ENCODE peak calls at places on chromosome 4, in ten cellular contexts. Z is fibroblast of the aortic adventitia, R is fibroblast of mammary gland, E is foreskin fibroblast, U is lower lobe of right lung, L is WERI-Rb-1, C is AG10803, V is A549, F is lower leg skin, J is pancreas. P is an unnamed sample.
A peak's percentile ranks its signal among the peaks of the same experiment; 100 is the strongest.

GRCh38 chr4:8179771-8180170 is 19.3 kb upstream of the SH3TC1 start:
- DNase-seq in Z (no peak), R (no peak), E (no peak), U (no peak), L (no peak), C (no peak), V (no peak), F (no peak), J (no peak), P (no peak)

GRCh38 chr4:56755901-56756300 is 65.6 kb downstream of the SPINK2 start:
- DNase-seq in Z (no peak), R (peak; percentile 51), E (peak; percentile 41), U (no peak), L (no peak), C (no peak), V (no peak), F (no peak), J (no peak), P (peak; percentile 67)

GRCh38 chr4:167234388-167234881 is at the start of gene SPOCK3:
- DNase-seq in Z (peak; percentile 51), R (peak; percentile 16), E (peak; percentile 19), U (peak; percentile 56), L (peak; percentile 78), C (peak; percentile 1), V (peak; percentile 22), F (no peak), J (peak; percentile 25), P (peak; percentile 3)

GRCh38 chr4:102388636-102389035 is 43.4 kb upstream of the SLC39A8 start:
- DNase-seq in Z (peak; percentile 6), R (peak; percentile 2), E (no peak), U (no peak), L (no peak), C (no peak), V (no peak), F (no peak), J (no peak), P (no peak)

GRCh38 chr4:88327669-88328068 is 43.3 kb upstream of the PPM1K start:
- DNase-seq in Z (no peak), R (no peak), E (no peak), U (no peak), L (no peak), C (no peak), V (no peak), F (no peak), J (no peak), P (no peak)

GRCh38 chr4:180116840-180117239 is 2126.4 kb upstream of the TENM3 start:
- DNase-seq in Z (no peak), R (no peak), E (no peak), U (no peak), L (no peak), C (no peak), V (no peak), F (no peak), J (no peak), P (no peak)

GRCh38 chr4:55311792-55312490 is 34.1 kb upstream of the SRD5A3 start:
- DNase-seq in Z (peak; percentile 43), R (peak; percentile 39), E (no peak), U (peak; percentile 45), L (peak; percentile 6), C (no peak), V (no peak), F (no peak), J (no peak), P (peak; percentile 31)

GRCh38 chr4:8176547-8177399 is 18.2 kb upstream of the ABLIM2 start:
- DNase-seq in Z (peak; percentile 54), R (peak; percentile 47), E (peak; percentile 33), U (peak; percentile 66), L (peak; percentile 64), C (peak; percentile 56), V (peak; percentile 73), F (no peak), J (no peak), P (peak; percentile 75)

GRCh38 chr4:153579872-153580271 is 104.2 kb upstream of the TLR2 start:
- DNase-seq in Z (no peak), R (no peak), E (no peak), U (no peak), L (no peak), C (no peak), V (no peak), F (no peak), J (no peak), P (no peak)

DNA sequence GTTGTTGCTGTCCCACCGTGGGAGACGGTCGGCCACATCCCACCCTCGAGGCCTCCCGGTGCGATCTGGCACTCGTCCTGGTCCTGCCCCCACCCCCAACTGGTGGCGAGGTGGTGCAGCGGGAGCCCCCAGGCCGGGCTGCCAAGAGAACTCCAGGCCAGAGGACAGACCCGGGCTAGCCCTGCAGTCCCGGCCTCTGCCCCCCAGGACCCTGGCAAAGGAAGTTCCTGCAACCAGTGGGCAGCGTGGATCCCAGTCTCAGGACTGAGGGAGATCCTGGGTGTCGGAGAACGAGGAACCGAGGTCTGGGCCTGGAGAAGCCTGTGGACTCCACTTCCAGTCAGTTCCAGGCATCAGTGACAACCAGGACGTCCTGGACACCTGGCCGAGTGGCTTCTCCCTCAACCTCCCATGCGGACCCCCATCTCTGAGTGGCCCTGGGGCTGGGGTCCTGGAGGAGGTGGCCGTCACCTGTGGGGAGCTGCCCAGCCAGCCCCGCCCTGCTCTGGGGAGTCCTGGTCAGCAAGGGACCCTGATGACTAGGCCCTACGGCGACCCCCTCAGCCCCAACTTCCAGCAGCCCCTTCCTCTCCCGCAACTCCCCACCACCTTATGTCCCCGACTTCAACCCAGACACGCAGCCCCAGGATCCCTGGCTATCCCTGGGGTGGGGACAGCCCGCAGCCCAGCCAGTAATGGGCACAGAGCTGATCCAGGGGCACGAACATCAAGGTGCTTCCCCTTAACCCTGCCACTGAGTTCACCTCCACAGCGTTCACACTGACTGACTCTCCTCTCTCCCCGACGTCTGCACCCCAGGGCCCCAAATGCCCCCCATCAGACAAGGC is 53.6 kb upstream of the NKX1-1 start:
- DNase-seq in Z (no peak), R (no peak), E (no peak), U (peak; percentile 36), L (no peak), C (no peak), V (no peak), F (no peak), J (no peak), P (no peak)
- H3K4me3 ChIP-seq in Z (no peak overlapping the region), R (no peak overlapping the region), E (no peak overlapping the region), U (no peak overlapping the region), L (no peak overlapping the region), C (no peak overlapping the region), V (no peak overlapping the region), F (no peak overlapping the region), J (no peak overlapping the region), P (no peak overlapping the region)

DNA sequence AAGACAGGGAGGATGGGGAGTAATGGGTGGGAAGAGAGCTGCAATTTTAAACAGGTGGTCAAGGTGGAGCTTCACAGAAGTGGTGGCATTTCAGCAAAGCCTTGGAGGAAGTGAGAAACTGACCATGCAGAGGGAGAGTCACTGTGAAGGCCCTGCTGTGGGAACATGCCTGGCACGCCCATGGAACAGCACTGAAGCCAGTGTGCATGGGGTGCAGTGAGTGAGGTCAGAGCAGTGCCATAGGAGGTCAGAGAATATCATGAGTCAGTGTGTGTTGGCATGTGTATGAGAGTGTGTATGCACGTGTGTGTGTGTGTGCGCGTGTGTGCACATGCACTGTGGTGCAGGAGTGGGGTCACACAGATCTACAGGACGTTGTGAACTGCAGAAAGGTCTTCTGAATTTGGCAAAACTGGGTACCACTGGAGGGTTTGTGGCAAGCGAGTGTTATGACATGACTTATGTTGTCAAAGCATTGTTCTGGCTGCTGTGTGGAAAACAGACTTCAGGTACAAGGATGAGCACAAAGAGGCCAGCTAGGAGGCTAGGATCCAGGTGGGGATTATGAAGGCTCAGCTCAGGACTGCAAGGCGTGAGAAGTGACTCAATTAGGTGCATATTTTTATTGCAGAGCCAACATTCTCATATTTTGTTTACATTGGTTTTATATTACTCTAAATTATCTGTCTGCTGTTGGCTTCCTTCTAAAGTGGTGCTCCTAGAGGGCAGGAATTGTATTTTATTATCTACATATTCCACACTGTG is 34.0 kb downstream of the ZNF827 start:
- DNase-seq in Z (no peak), R (peak; percentile 25), E (no peak), U (no peak), L (no peak), C (no peak), V (no peak), F (no peak), J (no peak), P (no peak)
- TF ChIP-seq CTCF in Z (no peak), R (no peak), E (no peak), U (no peak), L (no peak), C (no peak), V (no peak), F (no peak), J (no peak), P (no peak)

GRCh38 chr4:119683518-119683917 is 54.9 kb upstream of the PDE5A start:
- DNase-seq in Z (peak; percentile 91), R (peak; percentile 80), E (peak; percentile 49), U (no peak), L (no peak), C (peak; percentile 35), V (no peak), F (no peak), J (no peak), P (peak; percentile 75)

GRCh38 chr4:119682080-119682479 is 53.5 kb upstream of the PDE5A start:
- DNase-seq in Z (no peak), R (no peak), E (no peak), U (no peak), L (no peak), C (no peak), V (no peak), F (no peak), J (no peak), P (no peak)

GRCh38 chr4:119676101-119676500 is 47.5 kb upstream of the PDE5A start:
- DNase-seq in Z (no peak), R (no peak), E (no peak), U (no peak), L (no peak), C (no peak), V (no peak), F (no peak), J (no peak), P (no peak)

GRCh38 chr4:119679251-119679650 is 50.6 kb upstream of the PDE5A start:
- DNase-seq in Z (no peak), R (peak; percentile 10), E (no peak), U (no peak), L (no peak), C (no peak), V (no peak), F (no peak), J (no peak), P (no peak)

DNA sequence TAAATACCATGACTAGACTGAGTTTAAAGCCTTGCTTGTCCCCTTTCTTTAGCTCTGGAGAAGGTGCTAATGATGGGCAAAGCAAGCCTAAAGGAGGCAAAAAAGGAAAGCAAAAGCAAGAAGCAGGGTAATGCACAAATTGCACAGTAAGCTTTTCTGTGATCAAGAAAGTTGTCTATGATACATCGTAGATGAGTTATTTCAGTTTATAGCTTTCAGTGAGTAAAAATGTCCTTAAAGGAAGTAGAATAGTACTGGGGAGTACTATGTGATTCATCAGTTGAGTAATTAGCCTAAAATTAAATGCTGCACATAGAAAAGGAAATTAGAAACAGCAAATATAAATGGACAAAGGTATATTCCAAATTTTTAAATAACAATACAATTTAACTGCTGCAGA is 50.2 kb upstream of the PDE5A start:
- DNase-seq in Z (no peak), R (peak; percentile 48), E (no peak), U (no peak), L (no peak), C (no peak), V (no peak), F (no peak), J (no peak), P (no peak)
- H3K4me3 ChIP-seq in Z (no peak overlapping the region), R (no peak overlapping the region), E (no peak overlapping the region), U (no peak overlapping the region), L (no peak overlapping the region), C (no peak overlapping the region), V (no peak overlapping the region), F (no peak overlapping the region), J (no peak overlapping the region), P (no peak overlapping the region)

GRCh38 chr4:15778742-15779231 is 659 bp downstream of the CD38 start:
- DNase-seq in Z (peak; percentile 16), R (no peak), E (peak; percentile 9), U (peak; percentile 80), L (no peak), C (no peak), V (peak; percentile 13), F (no peak), J (peak; percentile 45), P (peak; percentile 34)
- TF ChIP-seq CTCF in Z (no peak), R (no peak), E (no peak), U (no peak), L (no peak), C (no peak), V (no peak), F (no peak), J (no peak), P (no peak)

P was measured in fibroblast of villous mesenchyme.